ENCODE peak calls at places on chromosomes 11 and 22, in ten cellular contexts. W is caudate nucleus; G is AG04450; D is CD4-positive, CD25-positive, alpha-beta regulatory T cell; K is left lung; C is IMR-90; S is brain microvascular endothelial cell; X is HCT116; P is tibial nerve; V is cardiac muscle cell. L is an unnamed sample.

GRCh38 chr11:74611369-74611861 is 19.0 kb downstream of the POLD3 start:
- DNase-seq in W (no peak), G (peak), D (no peak), K (no peak), C (peak), S (no peak), X (peak), P (no peak), V (peak), L (no peak)

GRCh38 chr11:62548545-62549335 is 2.1 kb upstream of the AHNAK start:
- DNase-seq in W (no peak), G (no peak), D (no peak), K (no peak), C (no peak), S (no peak), X (no peak), P (no peak), V (peak), L (no peak)

GRCh38 chr11:75342966-75343870 is 8.2 kb downstream of the ARRB1 start:
- DNase-seq in W (no peak), G (no peak), D (no peak), K (no peak), C (peak), S (no peak), X (no peak), P (no peak), V (peak), L (no peak)

GRCh38 chr11:19903620-19904069 is 191.0 kb downstream of the NAV2 start:
- DNase-seq in W (peak), G (peak), D (peak), K (no peak), C (peak), S (peak), X (peak), P (peak), V (peak), L (peak)

GRCh38 chr11:114237321-114238280 is 58.6 kb upstream of the NNMT start:
- DNase-seq in W (no peak), G (no peak), D (no peak), K (no peak), C (peak), S (no peak), X (no peak), P (no peak), V (no peak), L (no peak)

GRCh38 chr11:111297696-111298095 is 650 bp upstream of the POU2AF3 start:
- DNase-seq in W (no peak), G (no peak), D (no peak), K (no peak), C (no peak), S (no peak), X (no peak), P (no peak), V (no peak), L (no peak)

GRCh38 chr11:45208135-45208534 is 61.7 kb downstream of the PRDM11 start:
- DNase-seq in W (no peak), G (no peak), D (no peak), K (no peak), C (no peak), S (no peak), X (no peak), P (no peak), V (no peak), L (no peak)

GRCh38 chr11:105942951-105943350 is 79.1 kb downstream of the MSANTD4 start:
- DNase-seq in W (no peak), G (no peak), D (no peak), K (no peak), C (peak), S (no peak), X (no peak), P (no peak), V (peak), L (no peak)

GRCh38 chr11:67054851-67055523 is 1.7 kb upstream of the RHOD start:
- DNase-seq in W (peak), G (no peak), D (no peak), K (peak), C (peak), S (peak), X (peak), P (no peak), V (peak), L (no peak)

GRCh38 chr11:78138281-78138680 is 1.1 kb downstream of the ALG8 start:
- DNase-seq in W (no peak), G (no peak), D (no peak), K (no peak), C (peak), S (no peak), X (no peak), P (no peak), V (no peak), L (no peak)

GRCh38 chr11:61342207-61342803 is 9.3 kb downstream of the TKFC start:
- DNase-seq in W (no peak), G (no peak), D (no peak), K (no peak), C (no peak), S (no peak), X (no peak), P (no peak), V (no peak), L (no peak)

GRCh38 chr11:34643846-34644245 is 23.0 kb downstream of the EHF start:
- DNase-seq in W (no peak), G (no peak), D (no peak), K (no peak), C (no peak), S (no peak), X (no peak), P (no peak), V (no peak), L (no peak)

GRCh38 chr11:12086271-12087074 is 23.9 kb upstream of the MICAL2 start:
- DNase-seq in W (no peak), G (peak), D (no peak), K (no peak), C (peak), S (peak), X (peak), P (no peak), V (peak), L (no peak)

GRCh38 chr22:39315389-39315788 is 4.0 kb downstream of the RPL3 start:
- DNase-seq in W (no peak), G (no peak), D (no peak), K (no peak), C (no peak), S (no peak), X (no peak), P (no peak), V (peak), L (no peak)

GRCh38 chr11:3006505-3007260 is 14.6 kb upstream of the NAP1L4 start:
- DNase-seq in W (peak), G (no peak), D (no peak), K (peak), C (no peak), S (no peak), X (no peak), P (no peak), V (no peak), L (no peak)

GRCh38 chr11:46352063-46352841 is 5.0 kb downstream of the DGKZ start:
- DNase-seq in W (peak), G (no peak), D (peak), K (peak), C (no peak), S (no peak), X (no peak), P (no peak), V (peak), L (peak)

GRCh38 chr11:126702165-126702738 is 298.3 kb downstream of the KIRREL3 start:
- DNase-seq in W (no peak), G (no peak), D (no peak), K (no peak), C (peak), S (no peak), X (no peak), P (no peak), V (no peak), L (no peak)

GRCh38 chr11:9462172-9462799 is 1.5 kb downstream of the ZNF143 start:
- DNase-seq in W (no peak), G (no peak), D (no peak), K (no peak), C (peak), S (no peak), X (no peak), P (no peak), V (peak), L (no peak)

GRCh38 chr22:21918466-21919185 is 34.0 kb downstream of the PPM1F start:
- DNase-seq in W (no peak), G (no peak), D (no peak), K (peak), C (no peak), S (no peak), X (no peak), P (no peak), V (no peak), L (no peak)

GRCh38 chr11:35216962-35217667 is 78.1 kb downstream of the CD44 start:
- DNase-seq in W (no peak), G (no peak), D (peak), K (no peak), C (no peak), S (no peak), X (no peak), P (no peak), V (no peak), L (peak)

GRCh38 chr11:11789735-11790369 is 51.9 kb upstream of the USP47 start:
- DNase-seq in W (no peak), G (no peak), D (peak), K (no peak), C (peak), S (peak), X (no peak), P (no peak), V (peak), L (no peak)

GRCh38 chr11:111571829-111572501 is 30.3 kb upstream of the SIK2 start:
- DNase-seq in W (no peak), G (no peak), D (no peak), K (no peak), C (peak), S (peak), X (no peak), P (no peak), V (peak), L (no peak)

DNA sequence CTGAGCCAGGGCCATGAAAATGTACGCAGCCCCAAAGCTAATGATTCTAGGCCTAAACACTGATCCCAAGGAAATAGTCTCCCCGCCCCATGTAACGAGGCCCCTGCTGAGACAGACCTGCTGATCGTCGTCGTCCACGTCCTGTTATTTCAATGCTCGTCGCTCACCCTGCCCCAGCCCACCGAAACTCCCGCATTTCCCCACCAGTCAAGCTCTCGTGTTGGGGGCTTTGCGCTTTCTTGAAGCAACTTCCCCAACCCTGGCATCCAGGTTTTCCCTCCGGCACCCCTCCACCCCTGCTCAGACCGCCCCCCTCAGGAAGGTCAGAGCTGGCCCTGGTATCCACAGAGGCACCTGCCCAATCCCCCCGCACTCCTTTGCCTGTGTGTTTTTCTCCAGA is 58.8 kb upstream of the LINC01488 start:
- DNase-seq in W (no peak), G (no peak), D (no peak), K (no peak), C (no peak), S (no peak), X (no peak), P (no peak), V (no peak), L (no peak)
- H3K27ac ChIP-seq in W (no peak), G (no peak), D (no peak), K (no peak), C (no peak), S (no peak), X (no peak), P (no peak), V (no peak), L (no peak)

GRCh38 chr11:65404210-65404609 is 17.8 kb downstream of the FRMD8 start:
- DNase-seq in W (no peak), G (no peak), D (no peak), K (peak), C (no peak), S (no peak), X (no peak), P (no peak), V (no peak), L (no peak)
- H3K27ac ChIP-seq in W (no peak), G (no peak), D (no peak), K (peak), C (no peak), S (no peak), X (no peak), P (no peak), V (no peak), L (no peak)

DNA sequence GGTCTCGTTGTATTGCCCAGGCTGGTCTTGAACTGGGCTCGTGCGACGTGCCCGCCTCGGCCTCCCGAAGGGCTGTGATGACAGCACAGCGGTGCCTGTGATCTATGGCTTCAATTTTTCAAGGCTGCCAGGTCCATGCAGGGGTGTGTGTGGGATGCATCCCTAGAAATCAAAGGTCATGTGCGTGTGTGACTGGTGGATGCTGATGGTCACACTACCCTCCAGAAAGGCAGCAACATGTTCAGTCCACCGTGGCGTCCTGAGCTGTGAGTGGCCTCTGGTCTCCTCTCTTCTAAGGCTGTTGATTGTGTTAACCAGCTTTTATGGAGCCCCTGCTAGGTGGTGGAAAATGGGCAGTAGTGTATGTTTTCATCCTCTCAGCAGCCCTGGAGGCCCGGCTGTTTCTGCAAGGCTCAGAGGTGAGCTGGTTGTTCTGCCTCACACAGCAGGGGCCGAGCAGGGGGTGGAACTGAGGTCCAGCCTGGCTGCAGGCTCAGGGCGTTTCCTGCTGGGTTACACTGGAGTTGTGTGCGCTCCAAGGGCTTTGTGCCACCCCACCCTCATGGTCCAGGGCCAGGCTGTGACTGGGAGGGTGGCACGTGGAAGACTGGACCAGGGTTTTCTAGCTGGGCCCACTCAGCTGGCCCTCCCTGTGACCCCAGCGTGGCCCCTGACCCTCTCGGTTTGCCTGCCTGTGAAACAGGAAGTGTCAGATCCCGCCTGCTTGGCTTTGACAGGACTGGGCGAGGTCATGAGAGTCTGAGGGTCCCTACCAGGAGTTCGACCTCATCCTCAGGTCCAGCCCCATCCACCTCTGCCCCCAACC is 7.7 kb downstream of the BIK start:
- DNase-seq in W (no peak), G (no peak), D (no peak), K (no peak), C (no peak), S (no peak), X (no peak), P (no peak), V (no peak), L (no peak)
- H3K27ac ChIP-seq in W (no peak), G (no peak), D (no peak), K (no peak), C (no peak), S (no peak), X (no peak), P (no peak), V (no peak), L (no peak)

GRCh38 chr22:37625737-37626136 is 13.7 kb upstream of the SH3BP1 start:
- DNase-seq in W (no peak), G (no peak), D (no peak), K (no peak), C (no peak), S (no peak), X (no peak), P (no peak), V (no peak), L (no peak)
- H3K27ac ChIP-seq in W (peak), G (no peak), D (peak), K (no peak), C (no peak), S (no peak), X (no peak), P (no peak), V (no peak), L (peak)

DNA sequence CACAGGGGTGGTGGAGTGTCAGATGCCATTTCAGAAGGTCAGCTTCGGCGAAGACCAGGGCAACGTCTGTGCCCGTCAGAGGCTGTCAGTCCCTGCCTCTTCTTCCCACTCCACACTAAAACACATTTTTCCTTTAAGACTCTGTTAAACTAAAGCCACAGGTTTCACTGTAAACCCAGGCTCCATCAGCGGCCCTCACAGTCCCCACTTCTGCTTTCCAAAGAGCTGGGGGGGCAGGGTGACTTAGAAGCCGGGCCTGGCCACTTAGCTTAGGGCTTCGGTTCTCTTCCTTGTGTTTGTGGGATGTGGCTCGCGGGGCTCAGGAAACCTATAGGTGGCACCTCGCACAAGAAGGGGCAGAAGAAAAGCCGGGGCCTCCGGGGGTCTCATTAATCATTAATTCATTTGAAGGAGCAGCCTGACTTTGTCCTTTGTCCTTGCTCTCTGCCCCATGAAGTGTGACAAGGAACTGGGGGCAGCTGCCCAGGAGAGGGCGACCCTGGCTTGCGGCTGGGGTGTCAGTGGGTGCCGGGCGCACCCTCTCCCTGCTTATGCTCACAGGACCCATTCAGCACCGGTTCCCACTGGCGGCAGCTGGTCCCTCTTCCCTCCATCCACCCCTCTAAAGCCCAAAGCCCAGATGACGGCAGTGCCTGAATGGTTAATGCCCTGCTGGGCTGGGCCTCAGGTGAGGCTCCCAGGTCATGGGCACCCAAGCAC is 4.1 kb downstream of the SLC25A45 start:
- DNase-seq in W (no peak), G (no peak), D (no peak), K (no peak), C (no peak), S (no peak), X (no peak), P (no peak), V (no peak), L (no peak)
- H3K27ac ChIP-seq in W (no peak), G (no peak), D (no peak), K (no peak), C (no peak), S (no peak), X (no peak), P (no peak), V (no peak), L (no peak)

GRCh38 chr11:10778217-10778970 is 27.3 kb downstream of the CTR9 start:
- DNase-seq in W (no peak), G (peak), D (no peak), K (no peak), C (peak), S (peak), X (no peak), P (peak), V (peak), L (no peak)

GRCh38 chr11:10777393-10777793 is 26.3 kb downstream of the CTR9 start:
- DNase-seq in W (no peak), G (no peak), D (no peak), K (no peak), C (no peak), S (no peak), X (no peak), P (no peak), V (no peak), L (no peak)

GRCh38 chr11:10780040-10780439 is 28.7 kb downstream of the EIF4G2 start:
- DNase-seq in W (no peak), G (no peak), D (no peak), K (no peak), C (no peak), S (no peak), X (no peak), P (no peak), V (no peak), L (no peak)

GRCh38 chr11:10779086-10779485 is 28.0 kb downstream of the CTR9 start:
- DNase-seq in W (no peak), G (no peak), D (no peak), K (no peak), C (no peak), S (no peak), X (no peak), P (no peak), V (no peak), L (no peak)

GRCh38 chr11:10777806-10778205 is 26.8 kb downstream of the CTR9 start:
- DNase-seq in W (no peak), G (no peak), D (no peak), K (no peak), C (peak), S (no peak), X (no peak), P (no peak), V (no peak), L (no peak)
- H3K27ac ChIP-seq in W (no peak), G (peak), D (no peak), K (peak), C (peak), S (peak), X (no peak), P (no peak), V (no peak), L (no peak)

DNA sequence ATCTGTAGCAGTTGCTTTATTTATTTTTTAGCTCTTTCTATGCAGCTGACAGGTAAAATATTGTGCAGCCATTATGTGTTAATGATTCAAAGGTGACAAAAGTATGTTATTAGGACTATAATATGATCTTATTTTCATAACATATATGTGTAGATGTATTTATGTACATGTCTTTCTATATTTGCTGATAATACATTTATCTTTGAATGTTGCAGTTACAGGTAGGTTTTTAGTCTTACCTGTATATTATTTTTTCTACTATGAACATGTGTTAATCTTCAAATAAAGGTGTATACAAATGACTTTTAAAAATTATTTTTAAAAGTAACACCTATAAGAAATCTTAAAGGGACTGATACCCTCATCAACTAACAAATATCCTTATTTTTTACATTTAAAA is 33.6 kb downstream of the FAR1 start:
- DNase-seq in W (no peak), G (no peak), D (no peak), K (no peak), C (no peak), S (no peak), X (no peak), P (no peak), V (no peak), L (no peak)
- H3K27ac ChIP-seq in W (no peak), G (no peak), D (no peak), K (no peak), C (no peak), S (no peak), X (no peak), P (no peak), V (no peak), L (no peak)

DNA sequence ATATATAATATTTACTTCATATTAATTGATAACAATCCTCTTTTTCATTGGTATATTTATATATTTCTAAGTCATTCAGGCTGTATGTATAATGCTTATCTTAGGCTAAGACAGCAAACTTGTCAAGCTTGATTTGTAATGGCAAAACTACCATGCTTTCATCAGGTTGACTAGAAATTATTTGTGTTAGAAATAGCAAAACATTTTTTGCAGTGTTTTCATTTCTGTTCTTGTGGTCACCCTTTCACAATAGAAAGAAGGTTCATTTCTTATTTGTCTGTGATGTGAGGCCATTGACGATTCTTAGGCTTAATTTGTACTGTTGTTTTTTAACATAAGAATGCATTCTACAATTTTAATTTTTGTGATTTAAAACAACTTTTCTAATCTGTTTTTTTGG is 197.6 kb downstream of the TMEM135 start:
- DNase-seq in W (no peak), G (no peak), D (no peak), K (no peak), C (no peak), S (no peak), X (no peak), P (no peak), V (no peak), L (no peak)
- H3K27ac ChIP-seq in W (no peak), G (no peak), D (no peak), K (no peak), C (no peak), S (no peak), X (no peak), P (no peak), V (no peak), L (no peak)

L was measured in naive thymus-derived CD4-positive, alpha-beta T cell.